ENCODE peak calls at places on chromosomes 13 and 19, in ten cellular contexts. T is GM12864, Q is omental fat pad, Y is fibroblast of mammary gland, Z is fibroblast of pulmonary artery, E is heart right ventricle, B is H9, C is IMR-90, K is GM10248, A is nephron progenitor cell. N is an unnamed sample.

GRCh38 chr19:17584132-17584531 is 28.7 kb downstream of the COLGALT1 start:
- DNase-seq in T (no peak), Q (no peak), Y (no peak), Z (no peak), E (no peak), B (no peak), C (no peak), K (no peak), A (no peak), N (no peak)

GRCh38 chr13:99501952-99502310 is 659 bp downstream of the TM9SF2 start:
- DNase-seq in T (no peak), Q (no peak), Y (no peak), Z (peak), E (no peak), B (no peak), C (peak), K (no peak), A (peak), N (no peak)

GRCh38 chr13:59689057-59689456 is 474.7 kb downstream of the DIAPH3 start:
- DNase-seq in T (no peak), Q (no peak), Y (no peak), Z (no peak), E (no peak), B (peak), C (no peak), K (no peak), A (no peak), N (no peak)

GRCh38 chr19:33631628-33631995 is 9.9 kb downstream of the CHST8 start:
- DNase-seq in T (no peak), Q (no peak), Y (no peak), Z (no peak), E (no peak), B (peak), C (no peak), K (no peak), A (no peak), N (no peak)

GRCh38 chr13:73141292-73141771 is 82.5 kb downstream of the KLF5 start:
- DNase-seq in T (no peak), Q (no peak), Y (no peak), Z (peak), E (no peak), B (no peak), C (peak), K (no peak), A (no peak), N (no peak)

GRCh38 chr13:73704587-73704986 is 429.6 kb downstream of the KLF12 start:
- DNase-seq in T (no peak), Q (no peak), Y (no peak), Z (no peak), E (no peak), B (no peak), C (no peak), K (no peak), A (no peak), N (no peak)

GRCh38 chr13:92842145-92842544 is 384.5 kb upstream of the GPC6 start:
- DNase-seq in T (no peak), Q (no peak), Y (peak), Z (peak), E (no peak), B (no peak), C (peak), K (no peak), A (no peak), N (no peak)

GRCh38 chr13:44514278-44514677 is 61.9 kb downstream of the TSC22D1 start:
- DNase-seq in T (no peak), Q (no peak), Y (no peak), Z (no peak), E (no peak), B (no peak), C (no peak), K (no peak), A (no peak), N (no peak)

DNA sequence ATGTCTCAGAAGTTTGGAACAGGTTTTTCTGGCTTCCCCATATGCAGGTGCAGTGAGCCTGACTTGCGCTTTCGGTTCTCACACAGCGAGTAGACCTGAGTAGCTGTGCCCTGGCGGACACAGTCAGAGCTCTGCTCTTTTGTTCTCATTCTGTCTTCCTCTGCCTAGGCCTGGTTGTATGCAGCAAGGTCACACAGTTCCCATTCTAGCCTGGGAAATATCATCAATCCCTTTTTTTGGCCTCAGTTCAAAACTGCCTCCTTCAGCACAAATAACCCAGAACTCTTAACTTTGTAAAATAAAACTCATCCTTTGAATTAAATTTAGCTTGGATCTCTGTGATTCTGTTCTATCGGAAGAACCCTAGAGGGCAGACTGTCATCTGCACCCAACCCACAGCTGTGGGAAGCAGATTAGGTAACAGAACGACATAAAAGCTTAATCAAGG is 10.2 kb downstream of the OXGR1 start:
- DNase-seq in T (peak), Q (no peak), Y (peak), Z (peak), E (no peak), B (peak), C (no peak), K (no peak), A (peak), N (no peak)
- TF ChIP-seq CTCF in T (peak), Q (no peak), Y (peak), Z (peak), E (peak), B (peak), C (no peak), K (peak), A (peak), N (peak)

DNA sequence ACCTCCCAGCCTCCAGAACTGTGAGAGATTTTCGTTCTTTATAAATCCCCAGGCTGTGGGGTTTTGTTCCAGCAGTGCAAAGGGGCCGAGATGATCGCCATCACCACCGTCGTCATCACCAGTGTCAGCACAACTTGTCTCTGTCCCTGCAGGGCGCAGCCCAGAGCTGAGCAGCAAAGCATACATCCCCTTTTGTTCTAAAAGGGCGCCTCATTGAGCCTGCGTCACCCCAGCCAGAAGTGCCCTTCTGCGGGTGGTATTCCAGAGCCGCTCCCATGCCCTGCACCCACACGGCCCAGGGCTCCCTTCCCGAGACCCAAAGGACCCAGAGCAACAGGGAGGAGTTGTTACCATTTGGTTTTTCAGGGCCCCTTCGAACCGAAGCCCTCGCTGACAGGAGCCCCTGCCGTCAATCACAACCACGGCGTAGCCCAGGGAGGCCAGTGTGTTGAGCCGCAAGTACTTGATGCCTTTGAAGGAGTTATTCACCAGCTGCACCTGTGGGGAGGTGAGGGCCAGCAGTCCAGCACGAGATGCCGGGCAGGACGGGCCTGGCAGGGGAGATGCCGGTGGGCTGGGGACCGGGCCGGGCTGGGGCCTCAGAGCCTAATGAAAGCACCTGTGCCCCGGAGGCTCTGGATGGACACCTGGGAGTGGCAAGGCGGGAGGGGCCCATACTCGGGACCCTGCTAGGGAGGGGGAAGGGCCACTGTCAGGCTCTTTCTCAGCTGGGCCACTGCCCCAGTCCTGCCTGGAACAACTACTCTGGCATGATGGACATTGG is 14.4 kb upstream of the MYDGF start:
- DNase-seq in T (no peak), Q (no peak), Y (no peak), Z (no peak), E (no peak), B (no peak), C (no peak), K (no peak), A (no peak), N (no peak)
- TF ChIP-seq CTCF in T (no peak), Q (no peak), Y (no peak), Z (no peak), E (no peak), B (no peak), C (no peak), K (no peak), A (no peak), N (no peak)

GRCh38 chr19:6417713-6418561 is 6.7 kb downstream of the KHSRP start:
- DNase-seq in T (no peak), Q (no peak), Y (peak), Z (peak), E (no peak), B (no peak), C (peak), K (no peak), A (peak), N (peak)
- TF ChIP-seq CTCF in T (peak), Q (no peak), Y (peak), Z (peak), E (peak), B (peak), C (peak), K (no peak), A (peak), N (no peak)

GRCh38 chr13:94712287-94712811 is at the start of gene SOX21:
- DNase-seq in T (no peak), Q (no peak), Y (no peak), Z (no peak), E (no peak), B (peak), C (no peak), K (no peak), A (peak), N (no peak)

GRCh38 chr13:94712812-94713555 is 639 bp upstream of the SOX21 start:
- DNase-seq in T (no peak), Q (no peak), Y (peak), Z (peak), E (no peak), B (peak), C (peak), K (no peak), A (peak), N (no peak)

GRCh38 chr13:94711561-94712286 is 621 bp downstream of the SOX21 start:
- DNase-seq in T (no peak), Q (no peak), Y (peak), Z (peak), E (no peak), B (peak), C (no peak), K (no peak), A (no peak), N (no peak)

GRCh38 chr13:94713556-94714182 is 1.3 kb upstream of the SOX21 start:
- DNase-seq in T (no peak), Q (no peak), Y (no peak), Z (no peak), E (no peak), B (peak), C (no peak), K (no peak), A (no peak), N (no peak)

DNA sequence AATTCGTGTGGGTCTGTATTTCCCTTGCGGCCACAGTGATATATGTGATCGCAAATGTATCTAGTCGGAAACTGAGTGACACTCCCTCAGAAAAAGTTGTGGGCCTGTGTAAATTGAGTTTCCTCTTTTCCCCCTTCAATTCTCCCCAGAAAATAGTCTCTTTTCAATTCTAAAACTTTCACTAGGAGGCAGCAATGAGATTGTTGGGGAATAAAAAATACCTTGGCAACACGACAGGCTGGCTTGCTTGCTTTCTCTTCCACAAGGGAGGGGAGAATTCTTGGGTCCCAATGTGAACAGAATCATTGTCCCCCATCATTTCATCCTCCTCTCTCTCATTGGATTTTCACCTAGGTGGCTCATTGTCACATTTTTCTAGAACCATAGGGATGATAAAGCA is 3.7 kb upstream of the SOX21 start:
- DNase-seq in T (no peak), Q (no peak), Y (no peak), Z (no peak), E (no peak), B (no peak), C (no peak), K (no peak), A (no peak), N (no peak)
- TF ChIP-seq CTCF in T (no peak), Q (no peak), Y (peak), Z (peak), E (no peak), B (peak), C (no peak), K (no peak), A (peak), N (peak)

GRCh38 chr19:1814391-1814790 is 2.3 kb upstream of the ATP8B3 start:
- DNase-seq in T (no peak), Q (no peak), Y (no peak), Z (no peak), E (no peak), B (no peak), C (no peak), K (no peak), A (no peak), N (no peak)

GRCh38 chr19:1812426-1813196 is 535 bp upstream of the ATP8B3 start:
- DNase-seq in T (peak), Q (peak), Y (peak), Z (peak), E (peak), B (peak), C (peak), K (peak), A (peak), N (peak)

GRCh38 chr19:1811942-1812425 is at the start of gene ATP8B3:
- DNase-seq in T (no peak), Q (no peak), Y (no peak), Z (no peak), E (no peak), B (no peak), C (no peak), K (peak), A (no peak), N (peak)

GRCh38 chr19:1813837-1814217 is 1.8 kb upstream of the ATP8B3 start:
- DNase-seq in T (no peak), Q (no peak), Y (no peak), Z (no peak), E (no peak), B (no peak), C (no peak), K (no peak), A (no peak), N (no peak)

DNA sequence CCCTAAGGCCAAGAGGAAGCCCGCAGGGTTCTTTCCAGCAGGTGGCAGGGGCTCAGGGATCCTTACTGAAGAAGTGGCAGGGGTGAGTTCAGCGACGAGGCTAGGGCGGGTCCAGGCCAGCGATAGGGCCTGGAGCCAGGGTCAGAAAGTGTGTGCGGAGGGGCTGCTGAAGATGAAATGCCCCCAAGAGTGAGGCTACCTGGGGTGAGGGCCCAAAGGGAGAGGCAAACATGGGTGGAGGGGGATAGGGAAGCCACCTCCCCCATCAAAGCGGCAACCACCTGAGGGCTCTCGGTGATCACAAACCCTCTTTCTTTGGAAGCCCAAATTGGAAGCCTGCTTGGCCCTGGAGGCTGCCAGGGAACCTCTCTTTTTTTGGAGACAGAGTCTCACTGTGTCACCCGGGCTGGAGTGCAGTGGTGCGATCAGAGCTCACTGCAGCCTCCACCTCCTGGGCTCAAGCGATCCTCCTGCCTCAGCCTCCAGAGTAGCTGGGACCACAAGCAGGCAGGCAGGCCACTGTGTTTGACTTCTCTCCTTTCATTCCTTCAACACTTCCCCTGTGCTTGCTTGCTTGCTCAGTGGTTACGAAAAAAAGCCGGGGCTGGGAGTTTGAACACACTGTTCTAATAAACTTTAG is 1.2 kb upstream of the ATP8B3 start:
- DNase-seq in T (no peak), Q (no peak), Y (no peak), Z (no peak), E (no peak), B (no peak), C (no peak), K (no peak), A (no peak), N (no peak)
- TF ChIP-seq CTCF in T (no peak), Q (no peak), Y (no peak), Z (no peak), E (no peak), B (no peak), C (no peak), K (no peak), A (no peak), N (no peak)

GRCh38 chr19:47531640-47532387 is 17.0 kb upstream of the NAPA start:
- DNase-seq in T (no peak), Q (no peak), Y (no peak), Z (no peak), E (no peak), B (no peak), C (no peak), K (no peak), A (no peak), N (no peak)
- TF ChIP-seq CTCF in T (no peak), Q (no peak), Y (no peak), Z (no peak), E (no peak), B (no peak), C (no peak), K (no peak), A (no peak), N (no peak)

GRCh38 chr19:11699931-11700794 is 38.6 kb downstream of the ZNF823 start:
- DNase-seq in T (no peak), Q (no peak), Y (peak), Z (peak), E (no peak), B (no peak), C (peak), K (no peak), A (no peak), N (no peak)
- TF ChIP-seq CTCF in T (peak), Q (no peak), Y (peak), Z (peak), E (peak), B (peak), C (peak), K (peak), A (peak), N (peak)

GRCh38 chr19:34677386-34678084 is at the start of gene ZNF302:
- DNase-seq in T (peak), Q (peak), Y (peak), Z (peak), E (peak), B (peak), C (peak), K (peak), A (peak), N (peak)

GRCh38 chr19:34678421-34678820 is 943 bp downstream of the ZNF302 start:
- DNase-seq in T (no peak), Q (no peak), Y (no peak), Z (no peak), E (no peak), B (no peak), C (no peak), K (no peak), A (no peak), N (no peak)

GRCh38 chr19:34678085-34678412 is 571 bp downstream of the ZNF302 start:
- DNase-seq in T (no peak), Q (no peak), Y (no peak), Z (no peak), E (no peak), B (no peak), C (no peak), K (no peak), A (no peak), N (no peak)

GRCh38 chr19:34675919-34676318 is 1.0 kb downstream of the SCGB2B2 start:
- DNase-seq in T (no peak), Q (no peak), Y (no peak), Z (no peak), E (no peak), B (no peak), C (no peak), K (no peak), A (no peak), N (no peak)

DNA sequence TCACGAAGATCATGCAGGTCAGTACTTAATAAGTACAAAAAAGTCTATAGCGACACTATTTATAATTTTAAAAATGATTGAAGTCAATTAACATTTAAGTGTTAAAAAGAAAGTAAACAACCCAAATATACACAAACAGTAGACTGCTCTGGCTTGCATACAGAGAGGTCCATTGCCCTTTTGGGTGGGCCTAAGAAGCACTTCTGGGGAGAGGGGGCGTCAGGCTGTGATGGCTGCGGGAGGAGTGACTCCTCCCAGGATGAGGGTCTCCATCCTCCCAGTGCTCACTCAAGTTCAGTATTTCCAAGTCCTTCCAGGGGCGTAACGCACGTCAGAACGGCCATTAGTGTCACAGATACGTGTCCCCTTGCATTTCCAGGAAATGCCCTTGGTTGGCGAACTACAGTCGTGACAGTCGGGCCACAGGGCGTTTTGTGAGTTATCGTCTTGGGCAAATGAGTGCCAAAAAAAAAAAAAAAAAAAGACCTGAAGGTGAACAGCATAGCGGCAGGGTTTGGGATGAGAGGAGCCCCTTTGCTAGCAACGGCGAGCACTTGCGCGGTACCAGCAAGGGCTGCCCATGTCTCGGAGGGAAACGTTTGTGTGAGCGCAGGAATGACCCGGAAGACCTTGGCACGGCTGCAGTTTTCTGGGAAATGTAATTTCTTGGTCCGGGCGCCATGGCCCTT is at the start of gene SCGB2B2:
- DNase-seq in T (peak), Q (no peak), Y (no peak), Z (no peak), E (peak), B (peak), C (no peak), K (no peak), A (no peak), N (peak)
- TF ChIP-seq CTCF in T (no peak), Q (no peak), Y (no peak), Z (no peak), E (no peak), B (peak), C (no peak), K (no peak), A (no peak), N (no peak)